ENCODE peak calls at places on chromosomes 4 and X, in five cellular contexts. One of them, this sample, is unnamed.

GRCh38 chrX:16619024-16619423 is 30.9 kb upstream of the S100G start:
- DNase-seq in HCT116: no peak
- DNase-seq in GM12892: no peak
- DNase-seq in GM12891: no peak
- DNase-seq in stomach: no peak
- DNase-seq in this sample: no peak

GRCh38 chr4:164251257-164251656 is 502.7 kb upstream of the SMIM31 start:
- DNase-seq in GM12891: no peak
- DNase-seq in HCT116: no peak
- DNase-seq in stomach: no peak
- DNase-seq in GM12892: no peak
- DNase-seq in this sample: no peak

GRCh38 chrX:2705036-2705435 is 13.9 kb downstream of the CD99 start:
- DNase-seq in stomach: no peak
- DNase-seq in HCT116: no peak
- DNase-seq in GM12891: no peak
- DNase-seq in GM12892: no peak
- DNase-seq in this sample: no peak

GRCh38 chr4:145934434-145935047 is 4.1 kb downstream of the ZNF827 start:
- DNase-seq in stomach: no peak
- DNase-seq in HCT116: no peak
- DNase-seq in GM12891: no peak
- DNase-seq in GM12892: no peak
- DNase-seq in this sample: no peak

GRCh38 chr4:36187723-36188333 is 56.5 kb downstream of the ARAP2 start:
- DNase-seq in HCT116: peak; percentile 3
- DNase-seq in GM12891: no peak
- DNase-seq in GM12892: no peak
- DNase-seq in stomach: no peak
- DNase-seq in this sample: no peak

GRCh38 chr4:7412586-7412975 is 22.1 kb downstream of the PSAPL1 start:
- DNase-seq in GM12891: no peak
- DNase-seq in HCT116: no peak
- DNase-seq in stomach: peak; percentile 13
- DNase-seq in GM12892: no peak
- DNase-seq in this sample: no peak

GRCh38 chr4:71095141-71095939 is 101.9 kb downstream of the DCK start:
- DNase-seq in GM12891: no peak
- DNase-seq in HCT116: no peak
- DNase-seq in GM12892: no peak
- DNase-seq in stomach: no peak
- DNase-seq in this sample: no peak

GRCh38 chr4:130124066-130124465 is 1028.1 kb downstream of the C4orf33 start:
- DNase-seq in GM12892: no peak
- DNase-seq in stomach: no peak
- DNase-seq in GM12891: no peak
- DNase-seq in HCT116: no peak
- DNase-seq in this sample: no peak

GRCh38 chr4:89400408-89401035 is 92.9 kb upstream of the GPRIN3 start:
- DNase-seq in GM12891: no peak
- DNase-seq in HCT116: no peak
- DNase-seq in GM12892: no peak
- DNase-seq in stomach: no peak
- DNase-seq in this sample: no peak

GRCh38 chr4:127759893-127760292 is 22.2 kb upstream of the HSPA4L start:
- DNase-seq in HCT116: no peak
- DNase-seq in stomach: no peak
- DNase-seq in GM12891: no peak
- DNase-seq in GM12892: no peak
- DNase-seq in this sample: no peak

GRCh38 chr4:144449623-144450022 is 196.3 kb upstream of the HHIP start:
- DNase-seq in GM12892: no peak
- DNase-seq in GM12891: no peak
- DNase-seq in stomach: no peak
- DNase-seq in HCT116: no peak
- DNase-seq in this sample: peak; percentile 6

GRCh38 chrX:109312757-109313156 is 169.1 kb downstream of the GUCY2F start:
- DNase-seq in stomach: no peak
- DNase-seq in GM12891: no peak
- DNase-seq in HCT116: no peak
- DNase-seq in GM12892: no peak
- DNase-seq in this sample: no peak

GRCh38 chr4:41448935-41449334 is 89.0 kb upstream of the LIMCH1 start:
- DNase-seq in GM12892: no peak
- DNase-seq in stomach: no peak
- DNase-seq in HCT116: no peak
- DNase-seq in GM12891: no peak
- DNase-seq in this sample: peak; percentile 19

GRCh38 chrX:76428243-76429130 is 977 bp downstream of the MAGEE1 start:
- DNase-seq in GM12892: no peak
- DNase-seq in stomach: peak; percentile 25
- DNase-seq in HCT116: no peak
- DNase-seq in GM12891: no peak
- DNase-seq in this sample: no peak

GRCh38 chrX:129599996-129600395 is 54.8 kb downstream of the APLN start:
- DNase-seq in stomach: no peak
- DNase-seq in HCT116: no peak
- DNase-seq in GM12892: no peak
- DNase-seq in GM12891: no peak
- DNase-seq in this sample: no peak

GRCh38 chr4:180947421-180947820 is 1295.8 kb upstream of the TENM3 start:
- DNase-seq in GM12892: no peak
- DNase-seq in HCT116: peak; percentile 16
- DNase-seq in GM12891: no peak
- DNase-seq in stomach: no peak
- DNase-seq in this sample: no peak

GRCh38 chr4:26015906-26016305 is 101.9 kb downstream of the SMIM20 start:
- DNase-seq in stomach: no peak
- DNase-seq in GM12891: no peak
- DNase-seq in GM12892: no peak
- DNase-seq in HCT116: no peak
- DNase-seq in this sample: no peak

GRCh38 chrX:54721424-54721823 is 76.6 kb downstream of the ITIH6 start:
- DNase-seq in GM12891: no peak
- DNase-seq in HCT116: peak; percentile 38
- DNase-seq in stomach: no peak
- DNase-seq in GM12892: no peak
- DNase-seq in this sample: peak; percentile 8

GRCh38 chr4:90165883-90166282 is 38.7 kb downstream of the CCSER1 start:
- DNase-seq in stomach: no peak
- DNase-seq in GM12891: no peak
- DNase-seq in HCT116: no peak
- DNase-seq in GM12892: no peak
- DNase-seq in this sample: no peak

GRCh38 chr4:41670530-41670929 is 78.0 kb downstream of the PHOX2B start:
- DNase-seq in GM12891: no peak
- DNase-seq in HCT116: no peak
- DNase-seq in GM12892: no peak
- DNase-seq in stomach: peak; percentile 87
- DNase-seq in this sample: no peak

GRCh38 chr4:19194672-19195071 is 1057.0 kb upstream of the SLIT2 start:
- DNase-seq in stomach: no peak
- DNase-seq in HCT116: no peak
- DNase-seq in GM12891: no peak
- DNase-seq in GM12892: no peak
- DNase-seq in this sample: no peak

GRCh38 chr4:116020141-116020722 is 906.8 kb upstream of the NDST4 start:
- DNase-seq in GM12892: no peak
- DNase-seq in GM12891: no peak
- DNase-seq in stomach: no peak
- DNase-seq in HCT116: peak; percentile 27
- DNase-seq in this sample: no peak

GRCh38 chrX:41027388-41027787 is 57.9 kb upstream of the USP9X start:
- DNase-seq in GM12892: no peak
- DNase-seq in stomach: no peak
- DNase-seq in HCT116: no peak
- DNase-seq in GM12891: no peak
- DNase-seq in this sample: no peak

GRCh38 chr4:7774301-7775019 is 165.2 kb downstream of the AFAP1 start:
- DNase-seq in GM12892: no peak
- DNase-seq in GM12891: no peak
- DNase-seq in HCT116: no peak
- DNase-seq in stomach: no peak
- DNase-seq in this sample: no peak

GRCh38 chr4:94506822-94507221 is 55.1 kb downstream of the PDLIM5 start:
- DNase-seq in GM12892: no peak
- DNase-seq in GM12891: no peak
- DNase-seq in HCT116: no peak
- DNase-seq in stomach: no peak
- DNase-seq in this sample: no peak

GRCh38 chr4:7256989-7257810 is 64.9 kb downstream of the SORCS2 start:
- DNase-seq in GM12892: no peak
- DNase-seq in HCT116: no peak
- DNase-seq in GM12891: no peak
- DNase-seq in stomach: no peak
- DNase-seq in this sample: no peak

GRCh38 chr4:6802050-6802449 is 19.5 kb downstream of the KIAA0232 start:
- DNase-seq in stomach: no peak
- DNase-seq in GM12892: no peak
- DNase-seq in GM12891: no peak
- DNase-seq in HCT116: no peak
- DNase-seq in this sample: no peak

GRCh38 chr4:172305698-172306097 is 492.5 kb downstream of the GALNTL6 start:
- DNase-seq in HCT116: no peak
- DNase-seq in stomach: no peak
- DNase-seq in GM12891: no peak
- DNase-seq in GM12892: no peak
- DNase-seq in this sample: no peak

GRCh38 chr4:6632125-6632524 is 8.4 kb upstream of the MRFAP1 start:
- DNase-seq in GM12892: no peak
- DNase-seq in HCT116: no peak
- DNase-seq in GM12891: no peak
- DNase-seq in stomach: no peak
- DNase-seq in this sample: no peak

GRCh38 chr4:11597506-11597905 is 168.8 kb upstream of the HS3ST1 start:
- DNase-seq in stomach: no peak
- DNase-seq in GM12892: no peak
- DNase-seq in GM12891: no peak
- DNase-seq in HCT116: no peak
- DNase-seq in this sample: no peak

DNA sequence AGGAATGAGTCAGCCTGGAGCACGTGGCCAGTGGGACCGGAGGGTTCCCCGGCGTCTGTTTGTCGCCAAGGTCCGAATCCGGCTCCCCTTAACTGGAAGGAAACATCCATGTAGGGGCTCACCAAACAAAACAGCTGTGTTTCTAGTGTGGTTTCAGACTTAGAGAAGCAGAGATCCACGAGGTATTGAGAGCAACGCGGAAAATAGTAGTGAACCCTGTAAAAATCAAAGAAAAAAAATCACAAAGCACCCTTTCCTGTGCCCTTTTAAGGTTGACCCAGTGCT is 38.3 kb downstream of the ERVMER34-1 start:
- DNase-seq in HCT116: no peak
- DNase-seq in GM12892: no peak
- DNase-seq in stomach: no peak
- DNase-seq in GM12891: no peak
- DNase-seq in this sample: no peak
- TF ChIP-seq POLR2A in HCT116: no peak
- TF ChIP-seq POLR2A in GM12892: no peak
- TF ChIP-seq POLR2A in stomach: no peak
- TF ChIP-seq POLR2A in GM12891: no peak
- TF ChIP-seq POLR2A in this sample: no peak

GRCh38 chr4:185470503-185471195 is 884 bp downstream of the CCDC110 start:
- DNase-seq in GM12892: no peak
- DNase-seq in HCT116: peak; percentile 19
- DNase-seq in GM12891: no peak
- DNase-seq in stomach: peak; percentile 76
- DNase-seq in this sample: no peak
- TF ChIP-seq POLR2A in GM12892: no peak
- TF ChIP-seq POLR2A in HCT116: no peak
- TF ChIP-seq POLR2A in GM12891: no peak
- TF ChIP-seq POLR2A in stomach: no peak
- TF ChIP-seq POLR2A in this sample: no peak

DNA sequence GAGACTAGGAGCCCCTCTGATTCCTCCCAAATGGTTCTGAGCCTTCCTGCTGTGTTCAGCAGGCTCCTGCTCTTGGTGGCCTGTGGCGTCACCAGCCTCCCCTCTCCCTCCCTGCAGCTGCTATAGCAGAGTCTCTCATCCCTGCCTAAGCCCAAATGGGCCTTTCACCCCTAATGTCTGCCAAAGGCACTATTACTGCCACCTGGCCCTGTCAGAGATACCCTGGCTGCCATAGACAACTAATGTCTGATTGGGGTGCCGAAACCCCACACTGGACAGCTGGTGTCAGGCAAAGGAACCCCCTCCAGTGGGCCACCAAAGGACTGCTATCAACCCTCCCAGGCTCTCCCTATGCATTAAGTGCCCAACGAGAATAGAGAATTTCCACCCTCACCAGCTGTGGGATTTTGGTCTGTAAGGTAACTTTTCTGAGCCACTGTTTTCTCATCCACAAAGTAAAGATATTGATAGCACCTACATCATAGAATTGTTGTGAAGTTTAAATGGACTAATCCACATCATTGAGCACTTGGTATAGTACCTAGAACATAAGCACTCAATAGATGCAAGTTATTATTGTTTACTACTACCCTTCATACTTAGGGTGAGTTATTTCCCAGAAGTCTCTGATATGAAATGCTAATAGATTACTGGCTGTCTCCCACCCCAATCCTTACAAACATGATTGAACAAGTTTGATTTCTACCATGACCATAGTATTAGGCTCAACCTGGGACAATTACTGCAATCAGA is 421.3 kb downstream of the MID1IP1 start:
- DNase-seq in GM12892: no peak
- DNase-seq in HCT116: no peak
- DNase-seq in stomach: no peak
- DNase-seq in GM12891: no peak
- DNase-seq in this sample: no peak
- TF ChIP-seq POLR2A in GM12892: no peak
- TF ChIP-seq POLR2A in HCT116: no peak
- TF ChIP-seq POLR2A in stomach: no peak
- TF ChIP-seq POLR2A in GM12891: no peak
- TF ChIP-seq POLR2A in this sample: no peak

DNA sequence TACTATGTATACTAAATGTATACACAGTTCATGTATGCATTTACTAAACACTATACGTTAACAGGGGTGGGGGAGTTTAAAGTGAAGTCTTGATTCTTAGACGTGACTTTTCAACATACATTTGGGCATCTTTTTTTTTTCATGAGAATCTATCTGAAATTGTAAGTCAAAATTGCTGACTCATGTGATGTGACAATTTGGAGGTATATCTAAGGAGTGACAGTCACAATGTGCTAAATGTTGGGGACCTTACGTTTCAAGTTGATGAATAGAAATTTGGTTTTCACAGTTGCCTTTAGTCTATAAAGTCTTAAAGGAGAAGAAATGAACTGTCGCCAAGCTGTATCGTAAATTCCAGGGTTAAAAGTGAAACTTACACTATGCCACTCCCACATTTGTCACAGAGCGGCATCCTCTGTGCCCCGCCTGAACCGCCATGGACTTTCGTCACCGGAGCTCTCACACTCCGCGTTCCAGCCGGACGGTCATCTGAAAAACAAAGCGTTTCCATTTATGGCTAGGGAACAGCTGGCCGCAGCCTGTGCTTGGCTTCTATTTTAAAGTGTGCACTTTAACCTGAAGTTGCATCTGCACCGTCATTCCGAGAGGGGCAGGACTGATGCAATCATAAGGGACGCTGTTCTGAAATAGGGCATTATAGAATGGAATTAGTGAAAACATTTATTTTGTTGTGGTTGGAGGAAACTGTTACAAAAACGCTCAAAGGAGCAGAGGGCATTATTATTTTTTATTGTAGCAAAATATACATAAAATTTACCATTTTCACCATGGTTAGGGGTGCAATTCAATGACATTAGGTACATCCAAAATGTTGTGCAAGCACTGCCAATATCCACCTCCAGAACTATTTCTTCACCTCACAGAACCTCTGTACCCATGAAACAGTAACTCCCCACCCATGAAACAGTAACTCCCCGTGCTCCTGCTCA is 30.9 kb downstream of the PDLIM3 start:
- DNase-seq in HCT116: peak; percentile 74
- DNase-seq in GM12891: no peak
- DNase-seq in GM12892: no peak
- DNase-seq in stomach: peak; percentile 63
- DNase-seq in this sample: no peak
- TF ChIP-seq POLR2A in HCT116: peak; percentile 28
- TF ChIP-seq POLR2A in GM12891: no peak
- TF ChIP-seq POLR2A in GM12892: no peak
- TF ChIP-seq POLR2A in stomach: no peak
- TF ChIP-seq POLR2A in this sample: no peak

This sample was measured in H54.